ENCODE peak calls at places on chromosomes 4 and X, in six cellular contexts. C is tibial artery, A is fibroblast of lung, K is sigmoid colon, E is aorta, O is upper lobe of right lung. H is an unnamed sample. For H3K36me3, the result is how much of the 10 kb centered on the place peaks cover.

GRCh38 chrX:110733166-110733565 is 62.5 kb downstream of the CHRDL1 start:
- DNase-seq in C (no peak), A (peak), K (no peak), E (no peak), O (no peak), H (no peak)

GRCh38 chrX:100710816-100711215 is 21.1 kb downstream of the SYTL4 start:
- DNase-seq in C (no peak), A (no peak), K (no peak), E (no peak), O (no peak), H (no peak)

GRCh38 chr4:6001965-6002833 is 16.0 kb downstream of the C4orf50 start:
- DNase-seq in C (peak), A (no peak), K (no peak), E (no peak), O (peak), H (no peak)

GRCh38 chrX:153932220-153932915 is 2.5 kb downstream of the NAA10 start:
- DNase-seq in C (no peak), A (no peak), K (no peak), E (peak), O (no peak), H (peak)

GRCh38 chrX:124764354-124764753 is 418.0 kb downstream of the SH2D1A start:
- DNase-seq in C (no peak), A (no peak), K (no peak), E (no peak), O (no peak), H (no peak)

GRCh38 chr4:158025131-158025530 is 147.7 kb downstream of the GASK1B start:
- DNase-seq in C (no peak), A (no peak), K (no peak), E (no peak), O (no peak), H (no peak)

GRCh38 chr4:147084861-147085260 is 139.2 kb upstream of the TTC29 start:
- DNase-seq in C (no peak), A (no peak), K (no peak), E (no peak), O (no peak), H (no peak)

GRCh38 chr4:22474636-22475310 is 41.1 kb downstream of the ADGRA3 start:
- DNase-seq in C (no peak), A (no peak), K (no peak), E (no peak), O (no peak), H (no peak)

GRCh38 chr4:153759407-153760226 is at the start of gene RNF175:
- DNase-seq in C (no peak), A (peak), K (no peak), E (peak), O (no peak), H (peak)

GRCh38 chr4:139386421-139386820 is 67.5 kb upstream of the RAB33B start:
- DNase-seq in C (no peak), A (no peak), K (no peak), E (no peak), O (no peak), H (no peak)

GRCh38 chr4:139392797-139393196 is 61.1 kb upstream of the RAB33B start:
- DNase-seq in C (no peak), A (peak), K (no peak), E (no peak), O (no peak), H (no peak)

GRCh38 chr4:139391731-139392130 is 62.2 kb upstream of the RAB33B start:
- DNase-seq in C (no peak), A (no peak), K (no peak), E (no peak), O (no peak), H (no peak)

DNA sequence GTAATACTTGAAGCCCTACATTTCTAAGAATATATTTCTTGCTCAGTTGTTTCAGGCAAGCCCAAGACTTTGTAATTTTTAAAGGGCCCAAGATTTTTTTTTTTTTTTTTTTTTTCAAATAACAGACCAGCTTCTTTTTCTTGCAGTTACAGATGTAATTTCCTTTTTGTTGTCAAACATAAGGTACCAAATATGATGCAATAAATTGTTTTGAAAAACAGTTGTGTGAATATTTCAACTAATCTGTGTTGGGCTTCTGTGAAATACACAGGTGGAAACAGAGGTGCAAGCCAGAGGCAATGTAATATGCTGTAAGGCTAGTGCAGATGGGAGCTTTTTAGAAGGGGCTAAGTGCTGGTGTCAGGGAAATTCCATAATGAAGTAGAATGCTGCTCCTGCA is 64.8 kb upstream of the RAB33B start:
- DNase-seq in C (no peak), A (no peak), K (no peak), E (no peak), O (no peak), H (no peak)
- H3K36me3 ChIP-seq in C (half or more), A (under half), K (under half), E (under half), O (half or more), H (half or more)

GRCh38 chr4:40832175-40832574 is 82.4 kb downstream of the NSUN7 start:
- DNase-seq in C (peak), A (no peak), K (no peak), E (no peak), O (no peak), H (no peak)

GRCh38 chr4:40831462-40831861 is 81.7 kb downstream of the NSUN7 start:
- DNase-seq in C (peak), A (no peak), K (no peak), E (no peak), O (no peak), H (no peak)

GRCh38 chr4:40828661-40829060 is 78.9 kb downstream of the NSUN7 start:
- DNase-seq in C (peak), A (no peak), K (no peak), E (no peak), O (no peak), H (no peak)

GRCh38 chr4:40827774-40828173 is 78.0 kb downstream of the NSUN7 start:
- DNase-seq in C (peak), A (no peak), K (no peak), E (no peak), O (no peak), H (no peak)

DNA sequence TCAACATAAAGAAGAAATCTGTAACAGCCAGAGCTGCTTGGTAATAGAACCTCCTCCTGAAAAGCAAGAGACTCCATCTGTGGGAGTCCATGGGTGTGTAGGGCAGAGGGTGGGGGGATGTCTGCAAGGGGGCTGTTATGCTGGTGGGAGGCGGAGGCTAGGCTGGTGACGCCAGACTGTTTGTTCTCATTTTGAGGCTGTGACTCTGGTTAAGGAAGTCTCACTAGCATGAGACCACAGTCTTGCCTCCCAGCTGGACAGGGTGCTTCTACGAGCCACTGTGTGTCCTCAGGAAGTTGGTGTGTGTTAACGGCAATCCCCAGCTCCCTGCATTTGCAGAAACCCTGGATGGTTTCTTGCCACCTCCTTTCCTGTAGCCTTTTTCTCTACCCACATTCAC is 79.8 kb downstream of the NSUN7 start:
- DNase-seq in C (peak), A (no peak), K (no peak), E (peak), O (no peak), H (no peak)
- H3K36me3 ChIP-seq in C (half or more), A (under half), K (under half), E (under half), O (under half), H (under half)

DNA sequence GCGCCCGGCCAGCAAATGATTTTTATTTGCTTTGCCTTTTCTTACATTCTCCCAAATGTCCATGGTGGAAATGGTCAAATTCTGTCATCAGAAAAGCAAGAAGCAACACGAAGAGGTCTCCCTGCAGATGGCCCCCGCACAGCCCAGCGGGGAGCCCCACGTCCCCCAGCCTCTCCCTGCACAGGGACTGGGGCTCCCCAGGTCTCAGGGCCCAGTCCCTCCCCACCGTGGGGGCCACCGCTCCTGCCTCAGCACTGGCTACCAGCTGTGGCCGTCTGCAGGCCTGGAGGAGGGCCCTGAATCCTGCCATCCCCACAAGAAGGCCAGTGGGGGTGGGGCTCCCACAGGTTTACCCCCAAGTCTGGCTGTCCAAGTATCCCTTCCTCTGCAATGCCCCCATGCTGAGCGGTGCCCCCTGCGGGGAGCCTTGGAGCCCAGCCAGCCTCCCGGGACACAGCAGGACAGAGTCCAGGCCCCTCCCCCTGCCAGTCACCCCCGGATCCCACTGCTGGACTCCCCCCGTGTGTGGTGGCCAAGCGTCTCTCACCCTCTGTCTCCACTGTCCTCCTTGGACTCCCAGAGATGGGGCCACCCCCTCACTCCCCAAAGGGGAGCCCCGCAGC is 38.2 kb upstream of the ADRA2C start:
- DNase-seq in C (no peak), A (no peak), K (no peak), E (no peak), O (no peak), H (no peak)
- H3K36me3 ChIP-seq in C (under half), A (under half), K (under half), E (under half), O (under half), H (under half)

DNA sequence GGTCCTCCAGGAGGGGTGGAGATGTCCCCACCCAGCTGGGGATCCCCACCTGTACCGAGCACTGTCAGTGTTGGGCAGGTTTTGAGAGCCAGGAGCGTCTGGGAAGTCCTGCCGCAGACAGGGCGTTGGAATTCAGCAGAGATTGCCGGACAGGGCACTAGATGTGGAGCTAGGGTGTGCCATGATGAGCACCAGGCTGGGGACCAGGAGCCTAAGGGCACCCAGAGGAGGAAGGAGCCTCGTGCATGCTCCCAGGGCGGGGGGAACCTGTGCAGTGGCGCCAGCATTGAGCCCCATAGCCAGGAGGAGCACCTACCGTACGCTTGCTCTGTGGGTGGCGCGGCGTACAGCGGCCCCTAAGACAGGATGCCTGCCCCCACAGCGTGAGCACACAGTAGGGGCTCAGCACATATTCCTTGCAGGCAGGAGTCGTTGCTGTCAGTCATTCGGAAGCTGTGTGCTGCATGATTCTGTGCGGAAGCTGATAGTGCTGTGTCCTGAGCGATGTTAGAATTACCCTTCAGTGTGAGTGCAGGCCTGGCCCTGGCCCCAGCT is 18.8 kb upstream of the TADA2B start:
- DNase-seq in C (no peak), A (no peak), K (no peak), E (no peak), O (no peak), H (peak)
- H3K36me3 ChIP-seq in C (under half), A (under half), K (under half), E (under half), O (under half), H (half or more)

DNA sequence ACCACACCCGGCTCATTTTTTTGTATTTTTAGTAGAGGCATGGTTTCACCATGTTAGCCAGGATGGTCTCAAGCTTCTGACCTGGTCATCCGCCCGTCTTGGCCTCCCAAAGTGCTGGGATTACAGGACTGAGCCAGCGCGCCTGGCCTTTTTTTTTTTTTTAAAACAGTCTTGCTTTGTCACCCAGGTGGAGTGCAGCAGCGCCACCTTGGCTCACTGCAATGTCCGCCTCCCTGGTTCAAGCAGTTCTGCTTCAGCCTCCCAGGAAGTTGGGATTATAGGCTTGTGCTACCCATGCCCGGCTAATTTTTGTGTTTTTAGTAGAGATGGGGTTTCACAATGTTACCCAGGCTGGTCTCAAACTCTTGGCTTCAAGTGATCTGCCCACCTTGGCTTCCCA is 28.9 kb downstream of the ZFX start:
- DNase-seq in C (no peak), A (no peak), K (no peak), E (no peak), O (no peak), H (no peak)
- H3K36me3 ChIP-seq in C (half or more), A (under half), K (under half), E (under half), O (under half), H (half or more)

DNA sequence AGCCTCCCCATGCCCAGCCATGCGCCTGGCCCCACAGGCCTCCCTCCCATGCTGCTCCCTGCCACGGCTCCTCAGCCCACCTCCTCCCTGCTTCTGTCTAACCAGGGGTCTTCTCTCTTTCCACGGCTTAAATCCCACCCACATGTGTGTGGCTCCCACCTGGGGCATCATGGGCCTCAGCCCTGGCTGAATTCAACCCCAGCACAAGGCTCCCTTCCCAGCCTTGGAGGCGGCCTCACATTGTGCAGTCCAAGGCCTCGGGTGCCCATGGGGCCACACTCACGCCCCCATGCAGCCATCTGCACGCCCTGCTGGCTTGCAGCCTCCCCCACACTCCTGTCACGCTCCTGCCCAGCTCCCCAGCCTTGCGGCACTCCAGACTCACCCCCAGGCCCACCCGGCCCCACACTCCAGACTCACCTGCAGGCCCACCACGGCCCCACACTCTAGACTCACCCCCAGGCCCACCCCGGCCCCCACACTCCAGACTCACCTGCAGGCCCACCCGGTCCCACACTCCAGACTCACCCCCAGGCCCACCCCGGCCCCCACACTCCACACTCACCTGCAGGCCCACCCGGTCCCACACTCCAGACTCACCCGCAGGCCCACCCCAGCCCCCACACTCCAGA is 27.0 kb downstream of the MAEA start:
- DNase-seq in C (no peak), A (no peak), K (no peak), E (no peak), O (no peak), H (no peak)
- H3K36me3 ChIP-seq in C (half or more), A (under half), K (under half), E (under half), O (half or more), H (under half)

GRCh38 chrX:47223476-47224250 is 5.2 kb downstream of the CDK16 start:
- DNase-seq in C (peak), A (no peak), K (no peak), E (no peak), O (no peak), H (peak)
- H3K36me3 ChIP-seq in C (half or more), A (under half), K (under half), E (under half), O (under half), H (under half)